ENCODE peak calls at places on chromosomes 16 and 17, in ten cellular contexts. H is right cardiac atrium; W is hepatocyte; Z is adipocyte; U is tibial artery; C is stomach; I is pancreas; J is IMR-90; P is CD8-positive, alpha-beta T cell; K is aorta. N is an unnamed sample. For H3K4me1, the result is how much of the 10 kb centered on the place peaks cover.

GRCh38 chr17:66438101-66438500 is 135.7 kb downstream of the PRKCA start:
- DNase-seq in H (no peak), P (no peak), K (no peak), U (no peak), W (no peak), Z (no peak), J (no peak), I (no peak), C (no peak), N (no peak)

GRCh38 chr17:47611372-47612350 is 38.1 kb upstream of the KPNB1 start:
- DNase-seq in K (no peak), W (no peak), Z (peak), I (no peak), C (no peak), U (no peak), P (no peak), H (no peak), J (peak), N (no peak)

GRCh38 chr17:29844339-29845048 is 85.5 kb downstream of the SSH2 start:
- DNase-seq in H (peak), I (no peak), P (no peak), J (no peak), K (no peak), C (no peak), U (no peak), W (peak), Z (peak), N (no peak)

GRCh38 chr16:29790949-29791844 is 646 bp downstream of the KIF22 start:
- DNase-seq in C (no peak), U (no peak), J (no peak), W (peak), Z (peak), H (no peak), P (no peak), K (no peak), I (no peak), N (no peak)

GRCh38 chr17:82366749-82367148 is 4.8 kb upstream of the UTS2R start:
- DNase-seq in U (no peak), C (no peak), J (no peak), I (no peak), P (no peak), W (no peak), Z (no peak), K (no peak), H (no peak), N (no peak)

GRCh38 chr17:15954222-15954621 is 9.3 kb downstream of the ADORA2B start:
- DNase-seq in P (no peak), I (no peak), W (no peak), C (no peak), H (no peak), U (no peak), Z (peak), J (peak), K (no peak), N (no peak)

GRCh38 chr17:61366076-61366714 is 33.4 kb upstream of the TBX2 start:
- DNase-seq in U (no peak), I (no peak), J (no peak), H (no peak), K (no peak), Z (no peak), C (no peak), W (no peak), P (no peak), N (no peak)

GRCh38 chr17:44345497-44346026 is 460 bp downstream of the GRN start:
- DNase-seq in I (peak), U (no peak), H (peak), P (peak), W (peak), C (peak), J (peak), K (peak), Z (peak), N (peak)

GRCh38 chr17:78407387-78407990 is 29.0 kb downstream of the PGS1 start:
- DNase-seq in H (no peak), K (no peak), U (no peak), Z (no peak), J (peak), W (no peak), I (no peak), C (no peak), P (no peak), N (no peak)

GRCh38 chr17:68849673-68850260 is 105.4 kb downstream of the ABCA8 start:
- DNase-seq in I (no peak), J (no peak), Z (no peak), K (no peak), U (no peak), H (no peak), P (no peak), C (no peak), W (no peak), N (no peak)

GRCh38 chr17:44314869-44315661 is 6.7 kb downstream of the RUNDC3A start:
- DNase-seq in H (no peak), K (no peak), U (no peak), J (no peak), W (peak), C (peak), I (no peak), Z (peak), P (no peak), N (peak)

GRCh38 chr17:55402374-55402773 is 19.3 kb downstream of the MMD start:
- DNase-seq in U (no peak), C (no peak), K (no peak), W (no peak), J (peak), I (no peak), Z (no peak), P (no peak), H (no peak), N (no peak)

GRCh38 chr17:40617678-40618240 is 29.9 kb downstream of the SMARCE1 start:
- DNase-seq in H (no peak), W (no peak), C (no peak), K (no peak), J (no peak), Z (no peak), U (peak), I (no peak), P (no peak), N (no peak)

GRCh38 chr16:3068486-3068885 is 3.0 kb downstream of the IL32 start:
- DNase-seq in H (peak), W (no peak), U (no peak), C (no peak), I (no peak), P (no peak), J (no peak), K (peak), Z (no peak), N (no peak)

GRCh38 chr16:19348578-19349315 is 63.2 kb downstream of the CLEC19A start:
- DNase-seq in P (no peak), I (no peak), Z (no peak), C (peak), H (no peak), J (no peak), W (no peak), U (no peak), K (no peak), N (no peak)

GRCh38 chr16:30764086-30764485 is 2.0 kb downstream of the RNF40 start:
- DNase-seq in P (no peak), W (no peak), J (no peak), K (peak), Z (no peak), C (no peak), U (no peak), I (no peak), H (peak), N (no peak)

GRCh38 chr16:58422809-58423208 is 30.5 kb downstream of the GINS3 start:
- DNase-seq in P (no peak), C (no peak), I (no peak), Z (no peak), K (no peak), H (no peak), W (no peak), U (no peak), J (no peak), N (no peak)

GRCh38 chr16:360698-361336 is 8.3 kb upstream of the AXIN1 start:
- DNase-seq in Z (no peak), J (no peak), P (no peak), W (no peak), K (no peak), U (no peak), H (peak), C (no peak), I (peak), N (no peak)

GRCh38 chr16:64089697-64090096 is 1032.2 kb downstream of the CDH11 start:
- DNase-seq in J (peak), K (no peak), P (no peak), C (no peak), I (no peak), W (peak), Z (peak), U (no peak), H (no peak), N (no peak)

DNA sequence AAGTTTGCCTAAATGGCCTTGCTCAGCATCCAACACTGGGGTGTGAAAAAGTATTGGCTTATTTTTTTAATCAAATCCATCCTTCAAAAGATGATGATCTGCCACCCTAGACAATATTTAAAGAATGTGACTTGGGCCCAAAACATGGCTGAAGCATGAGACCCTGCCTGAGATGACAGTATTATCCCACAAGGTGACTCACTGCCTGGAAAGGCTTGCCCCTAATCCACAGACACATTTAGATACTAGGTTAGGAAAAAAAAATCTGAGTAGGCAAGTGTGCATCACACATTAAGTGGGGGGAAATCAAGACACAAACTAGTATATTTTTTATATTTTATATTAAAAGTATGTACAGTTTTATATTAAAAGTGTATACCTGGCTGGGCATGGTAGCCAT is 38.4 kb downstream of the TOM1L2 start:
- DNase-seq in P (no peak), H (no peak), C (no peak), U (no peak), Z (no peak), I (no peak), K (no peak), J (peak), W (no peak), N (no peak)
- H3K4me1 ChIP-seq in P (under half), H (under half), C (half or more), U (half or more), Z (half or more), I (under half), K (under half), J (under half), W (under half), N (half or more)

GRCh38 chr16:68514511-68514910 is 24.6 kb upstream of the ZFP90 start:
- DNase-seq in Z (no peak), C (no peak), U (no peak), H (no peak), J (no peak), W (no peak), I (no peak), P (no peak), K (no peak), N (peak)

GRCh38 chr16:68519225-68519745 is 19.8 kb upstream of the ZFP90 start:
- DNase-seq in J (no peak), Z (no peak), K (no peak), I (no peak), P (no peak), W (no peak), U (no peak), C (no peak), H (no peak), N (no peak)

GRCh38 chr16:68520649-68521086 is 18.4 kb upstream of the ZFP90 start:
- DNase-seq in J (peak), I (peak), K (peak), C (peak), P (peak), W (peak), U (peak), Z (peak), H (peak), N (peak)

GRCh38 chr16:68512742-68513141 is 26.3 kb upstream of the ZFP90 start:
- DNase-seq in J (no peak), U (no peak), Z (no peak), P (no peak), C (no peak), K (no peak), H (no peak), I (no peak), W (no peak), N (no peak)

DNA sequence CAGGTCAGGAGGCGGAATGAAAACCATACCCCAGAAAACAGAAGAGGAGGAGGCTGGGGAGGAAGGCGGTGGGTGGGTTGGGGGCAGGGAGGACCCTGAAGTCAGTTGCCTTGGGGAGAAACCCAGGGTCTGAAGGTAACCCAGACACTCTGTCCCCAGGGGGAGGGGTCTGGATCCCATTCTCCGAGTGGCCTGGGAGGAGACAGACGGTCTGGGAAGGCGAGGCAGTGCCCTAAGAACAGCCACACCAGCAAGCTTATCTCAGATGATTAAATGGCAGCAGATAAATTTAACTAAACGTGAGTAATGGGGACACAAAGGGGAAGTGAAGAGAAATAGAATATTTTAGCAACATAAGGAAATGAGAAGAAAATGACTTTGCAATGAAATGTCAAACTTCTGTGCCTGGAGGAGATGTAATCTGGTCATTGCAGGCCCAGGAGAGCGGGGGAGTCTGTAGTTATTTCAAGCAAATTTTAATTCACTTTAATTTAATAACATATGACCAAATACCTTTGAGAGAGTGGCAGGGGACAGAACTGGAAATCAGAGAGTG is 21.4 kb upstream of the ZFP90 start:
- DNase-seq in P (no peak), K (no peak), W (no peak), H (no peak), Z (no peak), I (no peak), J (no peak), C (no peak), U (no peak), N (no peak)
- H3K4me1 ChIP-seq in P (under half), K (under half), W (under half), H (under half), Z (under half), I (under half), J (under half), C (under half), U (under half), N (under half)

GRCh38 chr17:59752922-59753321 is 45.5 kb downstream of the VMP1 start:
- DNase-seq in K (no peak), I (no peak), J (no peak), P (no peak), H (no peak), W (no peak), C (no peak), Z (no peak), U (no peak), N (no peak)

GRCh38 chr17:59754547-59754946 is 47.1 kb downstream of the VMP1 start:
- DNase-seq in P (no peak), I (no peak), C (no peak), K (no peak), U (no peak), J (peak), W (peak), Z (peak), H (no peak), N (no peak)

GRCh38 chr17:59752446-59752845 is 45.0 kb downstream of the VMP1 start:
- DNase-seq in J (peak), K (no peak), W (no peak), Z (no peak), P (no peak), C (no peak), H (no peak), U (no peak), I (no peak), N (no peak)

GRCh38 chr17:59753522-59754467 is 46.3 kb downstream of the VMP1 start:
- DNase-seq in K (no peak), U (no peak), C (no peak), H (no peak), I (peak), Z (peak), P (no peak), J (peak), W (peak), N (no peak)

GRCh38 chr17:59751955-59752413 is 44.5 kb downstream of the VMP1 start:
- DNase-seq in P (no peak), H (no peak), Z (no peak), C (no peak), U (no peak), J (no peak), K (no peak), W (no peak), I (no peak), N (no peak)
- H3K4me1 ChIP-seq in P (under half), H (under half), Z (under half), C (under half), U (under half), J (under half), K (under half), W (under half), I (under half), N (under half)

GRCh38 chr17:17880577-17881196 is 43.9 kb upstream of the SREBF1 start:
- DNase-seq in J (no peak), I (no peak), Z (no peak), W (no peak), H (peak), U (no peak), K (no peak), P (no peak), C (no peak), N (peak)
- H3K4me1 ChIP-seq in J (under half), I (under half), Z (under half), W (under half), H (under half), U (under half), K (under half), P (under half), C (under half), N (half or more)

GRCh38 chr16:89174877-89175276 is 3.3 kb downstream of the CDH15 start:
- DNase-seq in C (no peak), I (no peak), W (no peak), J (no peak), K (no peak), Z (no peak), H (no peak), U (no peak), P (no peak), N (no peak)
- H3K4me1 ChIP-seq in C (under half), I (under half), W (under half), J (under half), K (under half), Z (under half), H (under half), U (under half), P (under half), N (under half)

DNA sequence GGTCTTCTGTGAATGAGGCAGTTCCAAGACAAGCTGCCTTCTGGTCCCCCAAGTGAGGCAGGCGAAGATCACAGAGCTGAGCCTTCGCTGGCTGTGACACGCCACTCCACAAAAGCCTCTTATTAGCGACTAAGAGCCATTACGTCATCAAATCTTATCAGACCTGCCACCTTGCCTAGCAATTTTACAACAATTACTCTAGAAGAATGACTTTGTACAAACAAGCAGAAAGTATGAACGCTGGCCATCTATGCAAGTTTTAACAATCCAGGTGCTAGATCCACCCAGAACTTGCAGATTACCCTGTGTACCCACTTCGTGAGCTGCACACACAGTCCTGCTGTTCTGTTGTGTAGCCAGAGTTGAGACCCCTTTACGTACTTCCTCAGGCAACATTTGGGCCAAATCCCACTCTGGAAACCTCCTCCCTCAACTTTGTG is 3.8 kb upstream of the ICAM2 start:
- DNase-seq in Z (no peak), J (no peak), U (no peak), H (no peak), P (peak), K (no peak), I (no peak), W (peak), C (no peak), N (no peak)
- H3K4me1 ChIP-seq in Z (under half), J (under half), U (under half), H (under half), P (half or more), K (under half), I (under half), W (under half), C (under half), N (under half)

GRCh38 chr16:46918905-46919792 is 35.0 kb downstream of the GPT2 start:
- DNase-seq in U (no peak), I (peak), H (no peak), P (no peak), C (peak), J (no peak), Z (no peak), W (peak), K (no peak), N (no peak)

GRCh38 chr16:46916980-46917379 is 32.8 kb downstream of the GPT2 start:
- DNase-seq in Z (no peak), P (no peak), U (no peak), K (no peak), W (no peak), C (no peak), J (peak), H (no peak), I (no peak), N (no peak)

GRCh38 chr16:46915483-46916025 is 31.4 kb downstream of the GPT2 start:
- DNase-seq in P (no peak), J (no peak), C (no peak), K (no peak), W (no peak), I (no peak), U (no peak), H (no peak), Z (no peak), N (no peak)

GRCh38 chr16:46920402-46921068 is 36.4 kb downstream of the GPT2 start:
- DNase-seq in I (peak), W (no peak), C (peak), H (no peak), U (no peak), K (no peak), J (no peak), P (no peak), Z (no peak), N (peak)

GRCh38 chr16:46918400-46918799 is 34.2 kb downstream of the GPT2 start:
- DNase-seq in Z (no peak), H (no peak), W (no peak), C (no peak), K (no peak), J (no peak), P (no peak), U (no peak), I (no peak), N (no peak)
- H3K4me1 ChIP-seq in Z (under half), H (under half), W (under half), C (under half), K (under half), J (under half), P (under half), U (under half), I (under half), N (under half)

GRCh38 chr17:14553847-14554246 is 253.0 kb downstream of the HS3ST3B1 start:
- DNase-seq in Z (no peak), C (no peak), I (no peak), J (no peak), U (no peak), H (no peak), P (no peak), K (no peak), W (no peak), N (no peak)

GRCh38 chr17:14557482-14557881 is 256.6 kb downstream of the HS3ST3B1 start:
- DNase-seq in W (no peak), J (no peak), Z (no peak), K (no peak), C (no peak), U (no peak), I (no peak), H (no peak), P (no peak), N (no peak)

GRCh38 chr17:14559220-14559619 is 258.3 kb downstream of the HS3ST3B1 start:
- DNase-seq in I (no peak), K (no peak), W (no peak), P (no peak), H (no peak), Z (no peak), U (no peak), J (no peak), C (no peak), N (no peak)

GRCh38 chr17:14559720-14560119 is 258.8 kb downstream of the HS3ST3B1 start:
- DNase-seq in P (no peak), K (no peak), I (no peak), U (no peak), H (no peak), C (no peak), W (no peak), Z (no peak), J (no peak), N (no peak)
- H3K4me1 ChIP-seq in P (under half), K (under half), I (under half), U (under half), H (under half), C (under half), W (under half), Z (under half), J (under half), N (under half)

DNA sequence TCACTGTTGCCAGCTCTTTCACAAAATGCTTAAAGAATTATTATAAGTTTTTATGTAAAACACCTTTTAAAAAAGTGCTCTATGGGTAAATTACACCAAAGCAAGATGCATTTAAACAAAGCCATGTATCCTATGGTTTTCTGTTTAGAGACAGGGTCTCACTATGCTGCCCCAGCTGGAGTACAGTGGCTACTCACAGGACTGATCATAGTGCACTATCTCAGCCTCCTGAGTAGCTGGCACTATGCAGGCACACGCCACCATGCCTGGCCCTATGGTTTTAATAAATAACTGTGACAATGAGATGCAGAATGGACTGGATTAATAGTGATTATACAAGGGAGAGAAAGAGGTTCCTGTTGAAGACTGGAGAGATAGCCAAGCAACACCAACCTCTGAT is 40.2 kb downstream of the SPOP start:
- DNase-seq in C (no peak), U (no peak), K (no peak), I (no peak), Z (no peak), J (no peak), W (no peak), P (no peak), H (no peak), N (no peak)
- H3K4me1 ChIP-seq in C (half or more), U (half or more), K (under half), I (under half), Z (under half), J (under half), W (under half), P (under half), H (under half), N (half or more)